ENCODE peak calls at places on chromosomes 5 and 9, in six cellular contexts. Q is fibroblast of pulmonary artery, D is PC-3, U is testis, G is left ventricle myocardium inferior, X is HCT116. S is an unnamed sample.

GRCh38 chr9:23123048-23123632 is 676.5 kb downstream of the DMRTA1 start:
- DNase-seq in Q (peak), D (peak), U (peak), G (no peak), X (no peak), S (no peak)

GRCh38 chr9:37903581-37903830 is 421 bp downstream of the SLC25A51 start:
- DNase-seq in Q (no peak), D (no peak), U (peak), G (no peak), X (no peak), S (no peak)

GRCh38 chr5:74394924-74395880 is 245.3 kb downstream of the ENC1 start:
- DNase-seq in Q (no peak), D (peak), U (no peak), G (no peak), X (no peak), S (peak)

GRCh38 chr5:59346987-59347386 is 546.5 kb downstream of the PDE4D start:
- DNase-seq in Q (no peak), D (no peak), U (no peak), G (no peak), X (no peak), S (no peak)

GRCh38 chr5:122202952-122203351 is 73.6 kb downstream of the ZNF474 start:
- DNase-seq in Q (no peak), D (no peak), U (no peak), G (no peak), X (no peak), S (no peak)

GRCh38 chr9:114278356-114278755 is 44.5 kb upstream of the ORM1 start:
- DNase-seq in Q (no peak), D (no peak), U (no peak), G (no peak), X (no peak), S (no peak)

GRCh38 chr5:85663708-85664031 is 954.1 kb upstream of the COX7C start:
- DNase-seq in Q (no peak), D (peak), U (no peak), G (no peak), X (no peak), S (no peak)

GRCh38 chr5:42870882-42871418 is 59.3 kb upstream of the SELENOP start:
- DNase-seq in Q (peak), D (peak), U (no peak), G (no peak), X (no peak), S (no peak)

GRCh38 chr5:156942064-156942463 is 21.0 kb downstream of the TIMD4 start:
- DNase-seq in Q (no peak), D (no peak), U (no peak), G (no peak), X (no peak), S (no peak)

GRCh38 chr5:91998774-91999173 is 615.7 kb upstream of the ARRDC3 start:
- DNase-seq in Q (no peak), D (no peak), U (no peak), G (no peak), X (no peak), S (no peak)

GRCh38 chr5:110590187-110590586 is 136.3 kb downstream of the TMEM232 start:
- DNase-seq in Q (peak), D (peak), U (no peak), G (no peak), X (peak), S (no peak)

GRCh38 chr5:149265559-149265958 is 6.1 kb upstream of the AFAP1L1 start:
- DNase-seq in Q (peak), D (peak), U (no peak), G (no peak), X (no peak), S (no peak)

GRCh38 chr9:98708103-98708932 is 417 bp downstream of the GABBR2 start:
- DNase-seq in Q (no peak), D (no peak), U (no peak), G (no peak), X (no peak), S (no peak)

GRCh38 chr5:43652537-43653302 is 49.7 kb downstream of the NNT start:
- DNase-seq in Q (no peak), D (no peak), U (no peak), G (no peak), X (no peak), S (no peak)

GRCh38 chr5:1975406-1975715 is 92.6 kb upstream of the IRX4 start:
- DNase-seq in Q (no peak), D (no peak), U (no peak), G (no peak), X (no peak), S (no peak)

GRCh38 chr5:108297042-108297596 is 84.8 kb downstream of the FBXL17 start:
- DNase-seq in Q (no peak), D (peak), U (no peak), G (no peak), X (no peak), S (no peak)

GRCh38 chr9:100785946-100786345 is 208.1 kb downstream of the CAVIN4 start:
- DNase-seq in Q (no peak), D (no peak), U (no peak), G (no peak), X (no peak), S (no peak)

GRCh38 chr5:151580858-151581257 is 10.3 kb downstream of the FAT2 start:
- DNase-seq in Q (no peak), D (no peak), U (no peak), G (no peak), X (no peak), S (no peak)

DNA sequence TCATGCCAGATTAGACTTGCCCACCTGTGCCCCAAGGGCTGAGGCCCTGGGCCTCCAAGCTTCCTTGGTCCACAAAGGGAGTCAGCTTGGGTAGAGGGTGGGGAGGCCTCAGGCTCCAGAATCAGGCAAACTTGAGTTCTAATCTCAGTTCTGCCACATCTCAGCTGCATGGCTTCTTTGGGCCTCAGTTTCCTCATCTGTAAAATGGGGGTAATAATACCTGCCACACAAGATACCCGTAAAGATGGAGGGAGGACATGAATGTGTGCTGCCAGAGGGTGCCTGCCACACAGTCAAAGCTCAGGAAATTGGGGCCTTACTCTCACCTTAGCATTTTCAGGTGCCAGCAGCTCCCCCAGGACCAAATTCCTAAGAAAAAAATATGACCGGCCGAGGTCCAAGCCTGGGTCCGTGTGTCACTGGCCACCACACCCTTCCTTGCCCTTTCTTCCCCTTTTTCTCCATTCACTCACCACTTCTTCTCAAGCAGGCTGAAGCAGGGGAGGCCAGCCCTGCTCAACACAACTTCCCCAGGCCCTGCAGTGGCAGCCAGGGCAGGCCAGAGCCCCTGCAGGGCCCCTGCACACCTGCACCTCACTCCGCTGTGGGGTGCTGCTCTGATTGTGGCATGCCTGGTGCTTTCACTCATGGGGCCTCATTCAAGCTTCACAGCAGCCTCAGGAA is 3.8 kb downstream of the RGS14 start:
- DNase-seq in Q (no peak), D (no peak), U (no peak), G (no peak), X (no peak), S (no peak)
- TF ChIP-seq CTCF in Q (no peak), D (no peak), U (no peak), G (no peak), X (no peak), S (no peak)

GRCh38 chr9:112886351-112886750 is 4.3 kb downstream of the SLC46A2 start:
- DNase-seq in Q (no peak), D (no peak), U (no peak), G (no peak), X (no peak), S (no peak)

GRCh38 chr9:112884721-112885120 is 6.0 kb downstream of the SLC46A2 start:
- DNase-seq in Q (no peak), D (peak), U (no peak), G (no peak), X (no peak), S (no peak)

GRCh38 chr9:112890106-112891081 is at the start of gene SLC46A2:
- DNase-seq in Q (no peak), D (no peak), U (peak), G (peak), X (no peak), S (peak)

GRCh38 chr9:112885324-112885723 is 5.4 kb downstream of the SLC46A2 start:
- DNase-seq in Q (no peak), D (no peak), U (no peak), G (no peak), X (no peak), S (no peak)

DNA sequence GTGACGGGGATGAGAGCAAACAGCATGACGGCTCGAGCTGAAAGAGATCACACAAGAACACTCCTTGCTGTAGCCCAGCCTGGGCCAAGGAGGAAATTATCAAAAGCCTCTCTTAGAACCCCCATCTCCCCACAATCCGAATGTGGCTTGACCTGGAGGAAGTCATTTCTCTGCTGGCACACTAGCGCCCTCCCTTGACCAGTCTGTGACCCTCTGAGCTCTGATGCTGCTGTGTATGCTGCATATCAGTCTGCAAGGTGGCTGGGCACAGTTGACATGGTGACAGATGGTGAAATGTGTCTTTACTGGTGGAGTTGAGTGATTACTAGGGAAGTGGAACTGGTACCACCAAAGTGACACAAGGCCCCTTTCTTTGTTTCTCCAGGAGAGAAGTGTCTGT is 3.3 kb downstream of the SLC46A2 start:
- DNase-seq in Q (no peak), D (no peak), U (peak), G (no peak), X (no peak), S (no peak)
- TF ChIP-seq CTCF in Q (peak), D (peak), U (peak), G (no peak), X (peak), S (peak)

GRCh38 chr9:110059461-110059860 is 148.5 kb downstream of the C9orf152 start:
- DNase-seq in Q (no peak), D (no peak), U (peak), G (no peak), X (no peak), S (no peak)

GRCh38 chr9:110056062-110056461 is 151.9 kb downstream of the C9orf152 start:
- DNase-seq in Q (no peak), D (no peak), U (no peak), G (no peak), X (no peak), S (no peak)

GRCh38 chr9:110058304-110058953 is 149.5 kb downstream of the C9orf152 start:
- DNase-seq in Q (peak), D (peak), U (peak), G (no peak), X (peak), S (peak)
- TF ChIP-seq CTCF in Q (peak), D (peak), U (peak), G (peak), X (peak), S (peak)

DNA sequence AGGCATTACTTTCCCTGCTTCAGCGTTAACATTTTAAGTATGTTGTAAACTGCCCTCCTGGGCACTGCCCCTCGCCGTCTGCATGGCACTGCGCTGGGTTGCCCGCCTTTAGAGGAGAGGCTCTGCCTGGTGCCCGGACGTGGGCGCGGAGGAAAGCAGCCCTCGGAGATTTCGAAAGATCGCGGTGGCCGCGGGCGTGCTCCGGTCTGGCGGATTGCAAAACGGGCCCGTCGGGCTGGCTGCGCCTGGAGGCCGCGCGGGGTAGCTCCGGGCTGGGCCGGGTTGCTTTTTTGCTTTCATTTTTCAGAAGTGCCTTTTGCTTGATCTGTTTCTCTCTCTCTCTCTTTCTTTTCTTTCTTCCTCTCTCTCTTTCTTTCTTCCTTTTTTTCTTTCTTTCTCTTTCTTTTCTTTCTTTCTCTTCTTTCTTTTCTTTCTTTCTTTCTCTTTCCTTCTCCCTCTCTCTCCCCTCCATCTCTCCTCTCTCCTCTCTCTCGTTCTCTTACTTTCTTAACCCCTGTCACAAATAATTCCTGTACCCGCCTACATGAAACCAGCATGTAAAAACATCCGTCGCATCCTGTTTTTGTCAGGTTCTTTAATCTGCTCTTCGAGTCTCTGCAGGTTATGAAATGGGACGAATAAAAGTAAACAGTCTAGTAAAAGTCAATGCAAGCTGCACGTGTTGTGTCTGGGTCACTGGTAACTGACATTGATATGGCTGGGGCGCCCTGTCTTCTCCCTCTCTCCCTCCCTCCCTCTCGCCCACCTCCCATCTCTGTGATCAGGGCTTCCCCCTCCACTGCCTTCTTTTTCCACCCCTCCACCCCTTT is 1.7 kb downstream of the FST start:
- DNase-seq in Q (peak), D (no peak), U (peak), G (peak), X (peak), S (peak)
- TF ChIP-seq CTCF in Q (peak), D (no peak), U (no peak), G (peak), X (no peak), S (peak)

GRCh38 chr9:123929870-123930831 is at the start of gene DENND1A:
- DNase-seq in Q (peak), D (peak), U (peak), G (peak), X (peak), S (peak)

GRCh38 chr9:123926986-123927385 is 2.9 kb downstream of the DENND1A start:
- DNase-seq in Q (no peak), D (no peak), U (no peak), G (no peak), X (no peak), S (no peak)

GRCh38 chr9:123927625-123928308 is 2.2 kb downstream of the DENND1A start:
- DNase-seq in Q (peak), D (peak), U (no peak), G (no peak), X (no peak), S (no peak)

GRCh38 chr9:123929177-123929869 is 603 bp downstream of the DENND1A start:
- DNase-seq in Q (no peak), D (no peak), U (peak), G (peak), X (no peak), S (no peak)

GRCh38 chr9:123928471-123929176 is 1.3 kb downstream of the DENND1A start:
- DNase-seq in Q (no peak), D (peak), U (peak), G (no peak), X (no peak), S (no peak)
- TF ChIP-seq CTCF in Q (no peak), D (no peak), U (no peak), G (no peak), X (no peak), S (no peak)

GRCh38 chr5:87686975-87687374 is 274.2 kb upstream of the CCNH start:
- DNase-seq in Q (no peak), D (no peak), U (no peak), G (no peak), X (no peak), S (no peak)

GRCh38 chr5:87686018-87686417 is 273.3 kb upstream of the CCNH start:
- DNase-seq in Q (no peak), D (peak), U (no peak), G (no peak), X (no peak), S (no peak)
- TF ChIP-seq CTCF in Q (no peak), D (no peak), U (no peak), G (no peak), X (no peak), S (no peak)

S was measured in progenitor cell of endocrine pancreas.